ENCODE peak calls at places on chromosomes 5 and 9, in four cellular contexts. H is NCI-H1417, N is nucleus accumbens, E is GM20000. F is an unnamed sample.

GRCh38 chr5:68381909-68382308 is 166.4 kb downstream of the PIK3R1 start:
- DNase-seq in N (no peak), E (no peak), H (no peak), F (no peak)

GRCh38 chr9:34501889-34502425 is 20.8 kb downstream of the ENHO start:
- DNase-seq in E (no peak), N (peak; percentile 100), H (no peak), F (no peak)

GRCh38 chr9:109923371-109923770 is 143.4 kb downstream of the PALM2AKAP2 start:
- DNase-seq in N (no peak), E (no peak), H (no peak), F (no peak)

GRCh38 chr5:172106511-172107356 is 81.3 kb downstream of the STK10 start:
- DNase-seq in E (peak; percentile 45), H (peak; percentile 57), N (peak; percentile 16), F (no peak)

GRCh38 chr9:2967779-2968178 is 123.9 kb upstream of the PUM3 start:
- DNase-seq in N (no peak), H (no peak), E (no peak), F (no peak)

GRCh38 chr5:142888469-142889085 is 118.4 kb downstream of the ARHGAP26 start:
- DNase-seq in E (peak; percentile 27), H (peak; percentile 59), N (no peak), F (no peak)

GRCh38 chr9:82124090-82124489 is 135.5 kb downstream of the SPATA31D1 start:
- DNase-seq in H (no peak), E (no peak), N (no peak), F (no peak)

GRCh38 chr5:43210570-43210969 is 18.5 kb downstream of the NIM1K start:
- DNase-seq in H (no peak), N (no peak), E (no peak), F (no peak)

GRCh38 chr9:122821278-122821952 is 7.0 kb downstream of the PDCL start:
- DNase-seq in E (no peak), H (no peak), N (no peak), F (no peak)

GRCh38 chr9:121529237-121529987 is 29.8 kb upstream of the GGTA1 start:
- DNase-seq in E (no peak), N (peak; percentile 60), H (no peak), F (peak; percentile 90)

GRCh38 chr5:89930591-89931383 is 478.8 kb downstream of the CETN3 start:
- DNase-seq in N (no peak), E (peak; percentile 6), H (no peak), F (no peak)

GRCh38 chr5:43313854-43314457 is 744 bp upstream of the HMGCS1 start:
- DNase-seq in H (no peak), N (no peak), E (no peak), F (no peak)

GRCh38 chr5:72818866-72819534 is 2.5 kb downstream of the TNPO1 start:
- DNase-seq in H (peak; percentile 65), E (peak; percentile 58), N (peak; percentile 45), F (peak; percentile 13)

GRCh38 chr9:68585034-68585761 is 44.5 kb upstream of the TMEM252 start:
- DNase-seq in N (no peak), E (no peak), H (peak; percentile 32), F (no peak)

GRCh38 chr9:99358668-99359067 is 136.6 kb downstream of the SEC61B start:
- DNase-seq in N (no peak), H (no peak), E (no peak), F (no peak)

GRCh38 chr5:33857037-33857436 is 34.8 kb downstream of the ADAMTS12 start:
- DNase-seq in H (no peak), E (no peak), N (no peak), F (no peak)

GRCh38 chr5:110625376-110625999 is 101.0 kb downstream of the TMEM232 start:
- DNase-seq in E (peak; percentile 3), H (peak; percentile 37), N (no peak), F (no peak)

GRCh38 chr9:4339783-4340335 is 40.0 kb upstream of the GLIS3 start:
- DNase-seq in E (peak; percentile 33), H (peak; percentile 20), N (no peak), F (no peak)

GRCh38 chr5:87210743-87211142 is 56.9 kb upstream of the RASA1 start:
- DNase-seq in E (no peak), H (peak; percentile 31), N (no peak), F (no peak)

GRCh38 chr9:26684029-26684428 is 208.6 kb downstream of the CAAP1 start:
- DNase-seq in N (no peak), H (no peak), E (no peak), F (no peak)

F was measured in thoracic aorta.